ENCODE peak calls at places on chromosomes 16 and 17, in seven cellular contexts. Q is fibroblast of lung, A is mesothelial cell of epicardium, Z is osteocyte, Y is progenitor cell of endocrine pancreas, U is right atrium auricular region, M is A549. I is an unnamed sample.

GRCh38 chr16:10729649-10730048 is 14.0 kb upstream of the NUBP1 start:
- DNase-seq in Z (no peak), U (no peak), Q (peak; percentile 31), Y (no peak), M (peak; percentile 80), A (no peak), I (no peak)

GRCh38 chr17:80168371-80168770 is 1.5 kb upstream of the CARD14 start:
- DNase-seq in Z (no peak), U (no peak), A (no peak), Y (no peak), Q (no peak), M (no peak), I (no peak)

GRCh38 chr16:87556941-87557459 is 45.3 kb upstream of the JPH3 start:
- DNase-seq in U (peak; percentile 70), Q (peak; percentile 69), Z (no peak), Y (no peak), A (no peak), M (no peak), I (no peak)

GRCh38 chr17:830950-831349 is 48.8 kb downstream of the MRM3 start:
- DNase-seq in A (no peak), Z (no peak), Q (no peak), U (no peak), M (no peak), Y (no peak), I (no peak)

GRCh38 chr16:86052115-86052670 is 153.2 kb downstream of the IRF8 start:
- DNase-seq in Z (no peak), M (no peak), U (no peak), Q (no peak), A (no peak), Y (no peak), I (no peak)

GRCh38 chr17:72693147-72693878 is 399.2 kb downstream of the SLC39A11 start:
- DNase-seq in A (no peak), Q (no peak), Y (no peak), U (no peak), Z (no peak), M (no peak), I (no peak)

GRCh38 chr17:17698869-17699351 is 17.7 kb downstream of the RAI1 start:
- DNase-seq in Y (no peak), U (no peak), Q (no peak), A (no peak), M (no peak), Z (no peak), I (no peak)

GRCh38 chr17:55601874-55602364 is 90.7 kb upstream of the SMIM36 start:
- DNase-seq in Q (peak; percentile 76), M (peak; percentile 60), Z (no peak), U (no peak), Y (no peak), A (no peak), I (peak; percentile 14)

GRCh38 chr16:71727545-71728324 is 3.2 kb upstream of the PHLPP2 start:
- DNase-seq in Y (no peak), A (no peak), U (no peak), M (no peak), Q (no peak), Z (no peak), I (no peak)

GRCh38 chr16:65142276-65142675 is 20.4 kb upstream of the CDH11 start:
- DNase-seq in Z (no peak), Q (no peak), A (no peak), Y (no peak), U (no peak), M (no peak), I (no peak)

GRCh38 chr16:83579431-83579830 is 228.3 kb upstream of the HSBP1 start:
- DNase-seq in U (no peak), Z (no peak), Q (no peak), Y (no peak), M (no peak), A (no peak), I (no peak)

GRCh38 chr17:42354956-42355843 is 33.0 kb downstream of the STAT3 start:
- DNase-seq in U (no peak), Q (peak; percentile 47), Y (no peak), Z (no peak), A (no peak), M (no peak), I (no peak)

GRCh38 chr17:17935321-17936271 is 36.6 kb downstream of the TOM1L2 start:
- DNase-seq in U (peak; percentile 80), A (no peak), Q (peak; percentile 93), Y (no peak), Z (no peak), M (peak; percentile 42), I (no peak)

GRCh38 chr16:13098536-13098935 is 197.1 kb downstream of the SHISA9 start:
- DNase-seq in Z (no peak), A (no peak), U (no peak), Y (no peak), Q (no peak), M (no peak), I (no peak)

GRCh38 chr17:47792979-47793378 is 28.6 kb downstream of the OSBPL7 start:
- DNase-seq in Q (no peak), U (no peak), Y (no peak), A (peak; percentile 25), Z (no peak), M (no peak), I (no peak)

GRCh38 chr17:55246583-55246982 is 18.2 kb upstream of the HLF start:
- DNase-seq in Z (no peak), Y (no peak), A (no peak), Q (no peak), M (no peak), U (no peak), I (no peak)

GRCh38 chr17:63629627-63630026 is 7.4 kb downstream of the MAP3K3 start:
- DNase-seq in M (no peak), Y (no peak), A (no peak), Q (no peak), U (no peak), Z (no peak), I (no peak)

GRCh38 chr16:81900456-81900855 is 110.8 kb downstream of the SDR42E1 start:
- DNase-seq in M (no peak), Q (no peak), A (no peak), Z (no peak), U (no peak), Y (no peak), I (no peak)

GRCh38 chr17:38728290-38728831 is 1.8 kb upstream of the CISD3 start:
- DNase-seq in U (no peak), A (no peak), Y (no peak), Q (no peak), M (no peak), Z (no peak), I (no peak)

GRCh38 chr16:85615852-85616607 is 2.9 kb downstream of the GSE1 start:
- DNase-seq in Z (peak; percentile 92), Y (peak; percentile 74), Q (peak; percentile 78), U (peak; percentile 85), M (peak; percentile 79), A (peak; percentile 94), I (peak; percentile 90)

GRCh38 chr17:43660262-43660661 is 1.5 kb downstream of the MEOX1 start:
- DNase-seq in Z (no peak), Q (no peak), M (no peak), A (no peak), Y (no peak), U (no peak), I (no peak)

GRCh38 chr17:43651621-43652480 is 9.9 kb downstream of the MEOX1 start:
- DNase-seq in U (no peak), Q (no peak), Y (no peak), Z (no peak), A (no peak), M (no peak), I (no peak)

GRCh38 chr17:43659823-43660222 is 1.9 kb downstream of the MEOX1 start:
- DNase-seq in A (no peak), Y (no peak), Q (no peak), M (no peak), Z (no peak), U (no peak), I (no peak)

GRCh38 chr17:43658890-43659289 is 2.8 kb downstream of the MEOX1 start:
- DNase-seq in Y (no peak), A (no peak), M (no peak), Z (no peak), U (no peak), Q (no peak), I (no peak)

DNA sequence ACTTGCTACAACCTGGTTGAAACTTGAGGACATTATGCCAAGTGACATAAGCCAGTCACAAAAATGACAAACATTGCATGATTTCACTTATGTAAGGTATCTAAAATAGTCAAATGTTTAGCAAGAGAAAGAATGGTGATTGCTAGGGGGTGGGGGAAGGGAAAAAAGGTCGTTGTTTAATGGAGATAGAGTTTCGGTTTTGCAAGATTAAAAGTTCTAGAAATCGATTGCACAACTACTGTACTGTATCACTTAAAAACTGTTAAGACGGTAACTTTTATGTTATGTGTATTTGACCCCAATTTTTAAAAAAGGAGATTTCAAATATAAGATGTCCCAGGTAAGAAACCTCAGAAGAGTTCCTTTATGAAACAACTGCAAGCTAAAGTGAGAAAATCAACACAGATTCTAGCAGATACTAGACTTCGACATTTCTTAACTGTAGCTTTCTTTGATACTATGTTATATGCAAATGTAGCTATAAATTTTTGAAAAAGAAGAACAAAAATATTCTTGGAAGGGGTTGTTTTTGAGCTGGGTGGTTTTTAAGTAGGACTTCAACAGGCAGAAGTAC is 5.9 kb downstream of the MEOX1 start:
- DNase-seq in Q (peak; percentile 14), A (no peak), Z (no peak), Y (no peak), U (no peak), M (no peak), I (no peak)
- TF ChIP-seq CTCF in Q (no peak), A (no peak), Z (no peak), Y (no peak), U (no peak), M (no peak), I (no peak)

GRCh38 chr17:58083491-58084316 is 485 bp downstream of the DYNLL2 start:
- DNase-seq in M (peak; percentile 46), Z (peak; percentile 77), Q (peak; percentile 41), Y (peak; percentile 44), A (no peak), U (no peak), I (no peak)
- TF ChIP-seq CTCF in M (no peak), Z (no peak), Q (no peak), Y (peak; percentile 5), A (no peak), U (no peak), I (no peak)

GRCh38 chr16:50152807-50153647 is at the start of gene TENT4B:
- DNase-seq in Q (peak; percentile 82), Z (peak; percentile 94), A (peak; percentile 85), Y (peak; percentile 72), U (peak; percentile 80), M (peak; percentile 89), I (peak; percentile 80)

GRCh38 chr16:50155925-50156324 is 2.8 kb downstream of the TENT4B start:
- DNase-seq in Y (no peak), Q (no peak), M (no peak), A (no peak), U (no peak), Z (no peak), I (no peak)

GRCh38 chr16:50152386-50152806 is 710 bp upstream of the TENT4B start:
- DNase-seq in Q (peak; percentile 29), M (peak; percentile 56), Y (no peak), A (no peak), Z (no peak), U (no peak), I (no peak)

GRCh38 chr16:50153648-50154368 is 702 bp downstream of the TENT4B start:
- DNase-seq in Y (peak; percentile 28), A (peak; percentile 40), Q (no peak), Z (no peak), M (no peak), U (peak; percentile 58), I (peak; percentile 20)

GRCh38 chr16:50154369-50154947 is 1.4 kb downstream of the TENT4B start:
- DNase-seq in Q (no peak), U (peak; percentile 54), Z (no peak), A (no peak), M (peak; percentile 16), Y (no peak), I (no peak)
- TF ChIP-seq CTCF in Q (no peak), U (no peak), Z (no peak), A (no peak), M (no peak), Y (no peak), I (no peak)

GRCh38 chr16:15399317-15399716 is 3.8 kb downstream of the MPV17L start:
- DNase-seq in Y (no peak), U (no peak), M (no peak), Z (no peak), Q (no peak), A (no peak), I (no peak)
- TF ChIP-seq CTCF in Y (no peak), U (no peak), M (no peak), Z (no peak), Q (no peak), A (no peak), I (no peak)